ENCODE peak calls at places on chromosomes 1 and 21, in eight cellular contexts. One of them, this sample, is unnamed.

GRCh38 chr1:16237343-16237830 is 404 bp upstream of the CPLANE2 start:
- DNase-seq in NCI-H1436: no peak
- DNase-seq in EH: peak
- DNase-seq in omental fat pad: no peak
- DNase-seq in tibial nerve: no peak
- DNase-seq in A172: no peak
- DNase-seq in activated CD8-positive, alpha-beta memory T cell treated with anti-CD3 and anti-CD28 coated beads for 48 hours: no peak
- DNase-seq in iPS-NIHi11: no peak
- DNase-seq in this sample: no peak

GRCh38 chr1:20654104-20654690 is 7.0 kb downstream of the DDOST start:
- DNase-seq in NCI-H1436: no peak
- DNase-seq in EH: no peak
- DNase-seq in omental fat pad: no peak
- DNase-seq in tibial nerve: no peak
- DNase-seq in A172: no peak
- DNase-seq in activated CD8-positive, alpha-beta memory T cell treated with anti-CD3 and anti-CD28 coated beads for 48 hours: no peak
- DNase-seq in iPS-NIHi11: peak
- DNase-seq in this sample: no peak

GRCh38 chr1:229159668-229160544 is 111.0 kb upstream of the RAB4A start:
- DNase-seq in NCI-H1436: peak
- DNase-seq in EH: no peak
- DNase-seq in omental fat pad: no peak
- DNase-seq in tibial nerve: no peak
- DNase-seq in A172: no peak
- DNase-seq in activated CD8-positive, alpha-beta memory T cell treated with anti-CD3 and anti-CD28 coated beads for 48 hours: no peak
- DNase-seq in iPS-NIHi11: no peak
- DNase-seq in this sample: no peak

GRCh38 chr1:109632671-109633346 is 13.2 kb downstream of the AMPD2 start:
- DNase-seq in NCI-H1436: peak
- DNase-seq in EH: no peak
- DNase-seq in omental fat pad: no peak
- DNase-seq in tibial nerve: peak
- DNase-seq in A172: no peak
- DNase-seq in activated CD8-positive, alpha-beta memory T cell treated with anti-CD3 and anti-CD28 coated beads for 48 hours: no peak
- DNase-seq in iPS-NIHi11: no peak
- DNase-seq in this sample: no peak

GRCh38 chr1:51284487-51284954 is 45.8 kb downstream of the TTC39A start:
- DNase-seq in NCI-H1436: no peak
- DNase-seq in EH: no peak
- DNase-seq in omental fat pad: no peak
- DNase-seq in tibial nerve: no peak
- DNase-seq in A172: peak
- DNase-seq in activated CD8-positive, alpha-beta memory T cell treated with anti-CD3 and anti-CD28 coated beads for 48 hours: no peak
- DNase-seq in iPS-NIHi11: no peak
- DNase-seq in this sample: no peak

GRCh38 chr1:23178931-23179330 is 10.3 kb upstream of the LUZP1 start:
- DNase-seq in NCI-H1436: no peak
- DNase-seq in EH: no peak
- DNase-seq in omental fat pad: no peak
- DNase-seq in tibial nerve: no peak
- DNase-seq in A172: no peak
- DNase-seq in activated CD8-positive, alpha-beta memory T cell treated with anti-CD3 and anti-CD28 coated beads for 48 hours: no peak
- DNase-seq in iPS-NIHi11: peak
- DNase-seq in this sample: no peak

GRCh38 chr1:90850925-90851710 is 134.0 kb upstream of the BARHL2 start:
- DNase-seq in NCI-H1436: peak
- DNase-seq in EH: peak
- DNase-seq in omental fat pad: peak
- DNase-seq in tibial nerve: peak
- DNase-seq in A172: peak
- DNase-seq in activated CD8-positive, alpha-beta memory T cell treated with anti-CD3 and anti-CD28 coated beads for 48 hours: peak
- DNase-seq in iPS-NIHi11: peak
- DNase-seq in this sample: no peak

GRCh38 chr21:26679299-26679698 is 106.2 kb upstream of the CYYR1 start:
- DNase-seq in NCI-H1436: no peak
- DNase-seq in EH: no peak
- DNase-seq in omental fat pad: no peak
- DNase-seq in tibial nerve: no peak
- DNase-seq in A172: no peak
- DNase-seq in activated CD8-positive, alpha-beta memory T cell treated with anti-CD3 and anti-CD28 coated beads for 48 hours: no peak
- DNase-seq in iPS-NIHi11: no peak
- DNase-seq in this sample: no peak

GRCh38 chr1:74504125-74505065 is 8.0 kb downstream of the LRRC53 start:
- DNase-seq in NCI-H1436: peak
- DNase-seq in EH: peak
- DNase-seq in omental fat pad: no peak
- DNase-seq in tibial nerve: peak
- DNase-seq in A172: peak
- DNase-seq in activated CD8-positive, alpha-beta memory T cell treated with anti-CD3 and anti-CD28 coated beads for 48 hours: no peak
- DNase-seq in iPS-NIHi11: peak
- DNase-seq in this sample: no peak

GRCh38 chr1:225875044-225875822 is 6.9 kb downstream of the TMEM63A start:
- DNase-seq in NCI-H1436: no peak
- DNase-seq in EH: no peak
- DNase-seq in omental fat pad: no peak
- DNase-seq in tibial nerve: no peak
- DNase-seq in A172: peak
- DNase-seq in activated CD8-positive, alpha-beta memory T cell treated with anti-CD3 and anti-CD28 coated beads for 48 hours: no peak
- DNase-seq in iPS-NIHi11: no peak
- DNase-seq in this sample: no peak